ENCODE peak calls at places on chromosomes 5 and 9, in seven cellular contexts. I, V, N, S, R, W and F are unnamed samples.

GRCh38 chr5:128085413-128085812 is 1.8 kb downstream of the SLC12A2 start:
- DNase-seq in W (no peak), S (no peak), V (no peak), R (no peak), I (no peak), N (no peak), F (no peak)

GRCh38 chr5:15320896-15321295 is 179.1 kb upstream of the FBXL7 start:
- DNase-seq in S (no peak), W (no peak), N (no peak), V (peak), R (peak), I (no peak), F (no peak)

GRCh38 chr5:41707853-41708603 is 162.2 kb downstream of the OXCT1 start:
- DNase-seq in V (peak), N (peak), R (peak), I (no peak), W (peak), S (peak), F (peak)

GRCh38 chr9:23321049-23321448 is 505.0 kb downstream of the ELAVL2 start:
- DNase-seq in S (no peak), R (no peak), I (no peak), V (no peak), W (no peak), N (no peak), F (no peak)

GRCh38 chr9:96719538-96720315 is 58.2 kb downstream of the ZNF510 start:
- DNase-seq in W (no peak), V (no peak), S (no peak), I (no peak), N (no peak), R (peak), F (no peak)

GRCh38 chr9:73080110-73080683 is 71.5 kb upstream of the ANXA1 start:
- DNase-seq in S (no peak), N (no peak), I (no peak), V (peak), W (no peak), R (no peak), F (no peak)

GRCh38 chr9:81597749-81598497 is 91.4 kb downstream of the TLE1 start:
- DNase-seq in S (no peak), N (no peak), W (no peak), V (no peak), I (no peak), R (no peak), F (no peak)

GRCh38 chr5:34998058-34998789 is 49.5 kb downstream of the AGXT2 start:
- DNase-seq in S (no peak), N (no peak), I (no peak), W (peak), V (no peak), R (no peak), F (peak)

GRCh38 chr9:110911659-110912473 is 126.4 kb downstream of the LPAR1 start:
- DNase-seq in R (no peak), N (no peak), V (no peak), W (peak), I (no peak), S (peak), F (peak)

GRCh38 chr5:172285226-172286143 is 1.9 kb upstream of the UBTD2 start:
- DNase-seq in V (no peak), I (no peak), N (no peak), W (no peak), S (no peak), R (no peak), F (peak)

GRCh38 chr5:96614110-96614691 is 48.0 kb upstream of the CAST start:
- DNase-seq in I (peak), N (peak), R (peak), S (peak), W (peak), V (peak), F (peak)

GRCh38 chr5:140244525-140245025 is 58.3 kb downstream of the PFDN1 start:
- DNase-seq in R (peak), W (peak), V (peak), S (peak), N (peak), I (peak), F (peak)

GRCh38 chr9:98230789-98231188 is 24.7 kb downstream of the TBC1D2 start:
- DNase-seq in N (no peak), R (no peak), W (no peak), V (no peak), I (no peak), S (no peak), F (no peak)

GRCh38 chr9:128420060-128420650 is 502 bp upstream of the CERCAM start:
- DNase-seq in V (peak), I (peak), N (no peak), R (peak), W (peak), S (no peak), F (peak)

GRCh38 chr5:151158287-151158661 is 695 bp upstream of the ANXA6 start:
- DNase-seq in N (no peak), W (no peak), S (no peak), I (no peak), R (no peak), V (peak), F (no peak)

GRCh38 chr5:1538276-1538675 is 14.5 kb upstream of the LPCAT1 start:
- DNase-seq in W (no peak), S (no peak), N (no peak), R (no peak), I (no peak), V (no peak), F (no peak)

GRCh38 chr5:159444441-159445082 is 114.3 kb upstream of the IL12B start:
- DNase-seq in R (peak), I (peak), S (no peak), W (peak), N (no peak), V (peak), F (peak)

GRCh38 chr5:168291281-168291960 is at the start of gene WWC1:
- DNase-seq in R (peak), N (no peak), I (peak), W (no peak), V (peak), S (no peak), F (no peak)

GRCh38 chr9:93161801-93162635 is 21.9 kb upstream of the WNK2 start:
- DNase-seq in W (no peak), V (no peak), R (no peak), S (no peak), I (no peak), N (no peak), F (no peak)

GRCh38 chr9:133991211-133991921 is 758 bp downstream of the VAV2 start:
- DNase-seq in N (no peak), V (peak), I (peak), W (no peak), S (no peak), R (peak), F (no peak)

GRCh38 chr9:121557581-121558422 is 58.2 kb upstream of the GGTA1 start:
- DNase-seq in R (no peak), W (peak), V (peak), S (peak), N (peak), I (peak), F (peak)

GRCh38 chr5:24535646-24536045 is 109.1 kb downstream of the CDH10 start:
- DNase-seq in V (peak), S (no peak), W (no peak), R (no peak), I (no peak), N (no peak), F (no peak)

GRCh38 chr9:106920701-106921283 is 57.8 kb downstream of the ZNF462 start:
- DNase-seq in W (peak), R (no peak), N (no peak), S (no peak), V (peak), I (peak), F (peak)

GRCh38 chr5:119470851-119471451 is 18.7 kb downstream of the HSD17B4 start:
- DNase-seq in N (no peak), S (no peak), I (no peak), V (peak), R (no peak), W (peak), F (peak)

GRCh38 chr9:84397822-84398221 is 57.3 kb upstream of the SLC28A3 start:
- DNase-seq in V (peak), W (peak), S (peak), N (peak), I (no peak), R (no peak), F (peak)

GRCh38 chr9:126702501-126703329 is 89.0 kb downstream of the LMX1B start:
- DNase-seq in V (peak), W (no peak), S (no peak), I (no peak), N (no peak), R (peak), F (no peak)

GRCh38 chr5:42721484-42721883 is 35.1 kb upstream of the CCDC152 start:
- DNase-seq in N (no peak), S (no peak), W (no peak), I (no peak), V (no peak), R (no peak), F (no peak)

GRCh38 chr5:59767753-59768159 is 125.8 kb downstream of the PDE4D start:
- DNase-seq in W (peak), R (no peak), I (no peak), S (no peak), N (no peak), V (no peak), F (no peak)

GRCh38 chr5:72383280-72384205 is 63.4 kb downstream of the PTCD2 start:
- DNase-seq in I (no peak), R (no peak), N (no peak), W (no peak), S (no peak), V (no peak), F (peak)

GRCh38 chr5:127564002-127564769 is 46.7 kb downstream of the PRRC1 start:
- DNase-seq in I (peak), R (peak), S (peak), N (no peak), V (peak), W (peak), F (peak)

GRCh38 chr9:127697575-127697974 is 9.2 kb upstream of the CFAP157 start:
- DNase-seq in V (no peak), I (no peak), N (no peak), W (no peak), S (no peak), R (no peak), F (no peak)

DNA sequence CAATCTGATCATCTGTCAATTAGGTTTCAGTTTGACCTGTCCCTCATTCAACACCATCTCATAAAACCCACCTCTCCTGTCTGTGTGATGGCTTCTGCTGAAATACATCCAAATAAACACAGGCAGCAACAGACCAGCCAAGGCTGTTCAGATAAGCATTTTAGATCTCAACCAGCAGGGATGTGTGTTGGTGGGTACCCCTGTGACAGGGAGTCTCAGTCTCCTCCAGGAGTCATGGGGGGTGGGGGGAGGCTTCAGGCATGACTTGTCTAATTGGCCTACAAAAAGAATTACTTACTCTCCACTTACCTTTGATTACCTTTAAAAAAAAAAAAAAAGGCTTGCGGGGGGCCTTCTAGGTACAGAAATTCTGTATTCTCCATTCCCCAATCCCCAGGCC is 65.9 kb downstream of the ROR2 start:
- DNase-seq in R (no peak), I (no peak), S (no peak), N (no peak), W (no peak), V (peak), F (no peak)
- H3K4me3 ChIP-seq in R (no peak), I (no peak), S (no peak), N (no peak), W (no peak), V (peak), F (no peak)

DNA sequence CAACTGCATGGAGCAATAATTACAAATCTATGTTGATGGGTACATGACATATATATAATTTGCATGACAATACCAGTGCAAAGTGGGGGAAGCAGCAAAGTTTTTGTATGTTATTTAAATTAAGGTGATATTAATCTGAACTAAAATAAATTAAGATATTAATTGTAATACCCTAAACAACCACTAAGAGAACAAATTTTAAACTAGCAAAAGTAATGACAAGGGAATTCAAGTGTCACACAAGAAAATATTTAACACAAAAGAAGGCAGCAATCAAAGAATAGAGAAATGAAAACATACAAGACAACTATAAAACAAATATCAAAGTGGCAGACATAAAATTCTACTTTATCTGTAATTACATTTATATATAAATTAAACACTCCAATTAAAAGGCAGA is 2003.4 kb downstream of the MAT2B start:
- DNase-seq in R (no peak), N (no peak), I (no peak), V (no peak), S (no peak), W (no peak), F (no peak)
- TF ChIP-seq CTCF in R (no peak), N (no peak), I (peak), V (no peak), S (no peak), W (no peak), F (no peak)

DNA sequence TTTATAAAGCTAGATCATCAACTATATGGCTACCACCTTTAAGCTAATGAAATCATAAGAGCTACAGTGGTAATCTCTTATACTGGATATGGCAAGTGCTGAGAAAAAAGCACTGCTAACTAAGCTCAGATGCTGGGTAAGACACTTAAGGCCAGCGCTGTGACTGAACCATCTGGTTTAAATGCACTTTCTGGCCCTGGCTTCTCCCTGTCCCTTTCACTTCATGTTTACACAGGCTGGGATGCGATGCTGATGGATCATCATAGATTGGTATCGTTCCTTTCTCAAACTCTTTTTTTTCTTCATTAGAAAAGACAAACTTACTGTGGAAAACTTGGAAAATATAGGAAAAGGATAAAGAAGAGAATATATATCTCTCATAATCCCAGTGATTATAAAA is 52.3 kb downstream of the KIF24 start:
- DNase-seq in W (no peak), R (peak), S (no peak), V (no peak), N (no peak), I (no peak), F (no peak)
- H3K4me3 ChIP-seq in W (no peak), R (no peak), S (no peak), V (no peak), N (no peak), I (no peak), F (no peak)

GRCh38 chr5:77064040-77064439 is 23.0 kb downstream of the ZBED3 start:
- DNase-seq in I (no peak), R (no peak), N (no peak), S (no peak), V (no peak), W (no peak), F (no peak)
- TF ChIP-seq CTCF in I (peak), R (no peak), N (no peak), S (no peak), V (peak), W (no peak), F (no peak)

GRCh38 chr9:34576943-34577634 is 12.4 kb downstream of the CNTFR start:
- DNase-seq in V (peak), S (no peak), R (peak), N (no peak), W (no peak), I (no peak), F (no peak)

GRCh38 chr9:34579097-34579818 is 10.3 kb downstream of the CNTFR start:
- DNase-seq in S (no peak), V (peak), R (peak), W (no peak), I (no peak), N (no peak), F (no peak)

GRCh38 chr9:34579819-34580185 is 9.7 kb downstream of the CNTFR start:
- DNase-seq in I (no peak), W (no peak), N (no peak), R (no peak), S (no peak), V (no peak), F (no peak)

GRCh38 chr9:34577635-34578240 is 11.8 kb downstream of the CNTFR start:
- DNase-seq in V (peak), N (no peak), W (no peak), S (no peak), I (no peak), R (peak), F (no peak)

GRCh38 chr9:34578241-34579096 is 11.1 kb downstream of the CNTFR start:
- DNase-seq in R (peak), V (peak), W (peak), N (no peak), S (peak), I (no peak), F (peak)
- H3K4me3 ChIP-seq in R (peak), V (peak), W (no peak), N (peak), S (no peak), I (no peak), F (no peak)

GRCh38 chr5:40685191-40685590 is 5.5 kb downstream of the PTGER4 start:
- DNase-seq in N (no peak), S (no peak), V (no peak), I (no peak), R (no peak), W (no peak), F (no peak)
- TF ChIP-seq CTCF in N (no peak), S (no peak), V (no peak), I (no peak), R (no peak), W (no peak), F (no peak)

GRCh38 chr5:124706729-124707361 is 39.6 kb downstream of the ZNF608 start:
- DNase-seq in W (peak), V (no peak), R (peak), I (no peak), N (no peak), S (peak), F (peak)
- H3K4me3 ChIP-seq in W (no peak), V (no peak), R (peak), I (no peak), N (no peak), S (no peak), F (no peak)

GRCh38 chr9:35835216-35835604 is 6.2 kb downstream of the TMEM8B start:
- DNase-seq in W (no peak), S (no peak), V (peak), R (no peak), I (no peak), N (no peak), F (no peak)
- TF ChIP-seq CTCF in W (peak), S (peak), V (peak), R (peak), I (no peak), N (no peak), F (peak)

GRCh38 chr9:69173497-69173890 is 583 bp upstream of the TJP2 start:
- DNase-seq in I (no peak), W (peak), S (no peak), N (no peak), R (no peak), V (no peak), F (no peak)

GRCh38 chr9:69171517-69171916 is 2.6 kb upstream of the TJP2 start:
- DNase-seq in S (no peak), R (no peak), V (no peak), I (no peak), W (no peak), N (no peak), F (no peak)

GRCh38 chr9:69173891-69174644 is at the start of gene TJP2:
- DNase-seq in I (peak), S (no peak), R (peak), V (peak), W (peak), N (no peak), F (peak)

GRCh38 chr9:69171049-69171448 is 3.0 kb upstream of the TJP2 start:
- DNase-seq in N (no peak), I (peak), W (peak), R (no peak), V (no peak), S (no peak), F (peak)

GRCh38 chr9:69172895-69173294 is 1.2 kb upstream of the TJP2 start:
- DNase-seq in V (no peak), W (peak), R (no peak), S (no peak), I (no peak), N (no peak), F (no peak)
- H3K4me3 ChIP-seq in V (no peak), W (no peak), R (no peak), S (no peak), I (peak), N (no peak), F (no peak)

DNA sequence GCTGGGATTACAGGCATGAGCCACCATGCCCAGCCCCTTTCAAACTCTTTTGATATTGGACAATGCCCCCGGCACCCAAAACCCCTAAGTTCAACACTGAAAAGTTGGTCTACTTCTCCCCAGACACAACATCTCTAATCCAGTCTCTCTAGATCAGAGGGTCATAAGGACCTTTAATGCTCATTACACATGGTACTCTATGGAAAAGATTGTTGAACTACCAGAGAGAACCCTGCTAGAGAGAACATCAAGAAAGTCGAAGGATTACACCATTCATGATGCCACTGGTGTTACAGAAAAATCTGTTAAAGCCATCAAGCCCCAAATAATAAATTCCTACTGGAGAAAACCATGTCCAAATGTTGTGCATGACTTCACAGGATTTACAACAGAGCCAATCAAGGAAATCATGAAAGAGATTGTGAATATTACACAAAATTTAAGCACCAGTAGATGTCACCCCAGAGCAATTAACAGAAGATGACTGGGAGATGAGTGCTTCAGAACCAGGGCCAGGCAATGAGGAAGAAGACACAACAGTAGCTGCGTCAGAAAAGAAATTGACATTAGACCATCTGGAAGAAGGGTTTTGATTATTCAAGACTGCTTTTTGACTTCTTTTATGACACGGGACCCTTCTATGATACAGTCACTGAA is 28.3 kb upstream of the NIPAL4 start:
- DNase-seq in N (peak), W (peak), I (no peak), R (no peak), S (peak), V (peak), F (peak)
- TF ChIP-seq CTCF in N (peak), W (peak), I (peak), R (peak), S (peak), V (peak), F (peak)